ENCODE peak calls at places on chromosome 19, in four cellular contexts. One of them, this sample, is unnamed. For H3K9me3, the result is how much of the 10 kb centered on the place peaks cover.

GRCh38 chr19:10402441-10403038 is 802 bp downstream of the CDC37 start:
- DNase-seq in HCT116: no peak
- DNase-seq in GM12878: no peak
- DNase-seq in spleen: no peak
- DNase-seq in this sample: no peak

GRCh38 chr19:49741210-49741844 is 21.8 kb downstream of the TSKS start:
- DNase-seq in HCT116: no peak
- DNase-seq in GM12878: no peak
- DNase-seq in spleen: no peak
- DNase-seq in this sample: no peak

GRCh38 chr19:44712864-44713515 is 14.0 kb downstream of the CEACAM16 start:
- DNase-seq in HCT116: no peak
- DNase-seq in GM12878: no peak
- DNase-seq in spleen: no peak
- DNase-seq in this sample: no peak

GRCh38 chr19:51572415-51572814 is 1.3 kb downstream of the ZNF175 start:
- DNase-seq in HCT116: no peak
- DNase-seq in GM12878: no peak
- DNase-seq in spleen: no peak
- DNase-seq in this sample: no peak

GRCh38 chr19:3478409-3479176 is 1.7 kb downstream of the SMIM24 start:
- DNase-seq in HCT116: no peak
- DNase-seq in GM12878: no peak
- DNase-seq in spleen: no peak
- DNase-seq in this sample: no peak

GRCh38 chr19:41699231-41699967 is 9.0 kb upstream of the CEACAM5 start:
- DNase-seq in HCT116: no peak
- DNase-seq in GM12878: no peak
- DNase-seq in spleen: peak
- DNase-seq in this sample: no peak

GRCh38 chr19:9914001-9914314 is 22.4 kb downstream of the OLFM2 start:
- DNase-seq in HCT116: no peak
- DNase-seq in GM12878: no peak
- DNase-seq in spleen: peak
- DNase-seq in this sample: no peak

GRCh38 chr19:54518844-54519243 is 16.2 kb downstream of the LAIR2 start:
- DNase-seq in HCT116: no peak
- DNase-seq in GM12878: peak
- DNase-seq in spleen: no peak
- DNase-seq in this sample: peak

GRCh38 chr19:55080915-55081772 is 5.5 kb downstream of the EPS8L1 start:
- DNase-seq in HCT116: peak
- DNase-seq in GM12878: peak
- DNase-seq in spleen: peak
- DNase-seq in this sample: no peak

GRCh38 chr19:42234364-42234763 is 8.0 kb downstream of the GSK3A start:
- DNase-seq in HCT116: no peak
- DNase-seq in GM12878: no peak
- DNase-seq in spleen: no peak
- DNase-seq in this sample: no peak

GRCh38 chr19:10107254-10107653 is 1.1 kb downstream of the PPAN start:
- DNase-seq in HCT116: no peak
- DNase-seq in GM12878: no peak
- DNase-seq in spleen: no peak
- DNase-seq in this sample: no peak

GRCh38 chr19:19485161-19485997 is 30.0 kb downstream of the TSSK6 start:
- DNase-seq in HCT116: no peak
- DNase-seq in GM12878: no peak
- DNase-seq in spleen: peak
- DNase-seq in this sample: no peak

GRCh38 chr19:2887391-2887914 is 13.3 kb upstream of the ZNF57 start:
- DNase-seq in HCT116: peak
- DNase-seq in GM12878: no peak
- DNase-seq in spleen: no peak
- DNase-seq in this sample: peak

GRCh38 chr19:53422551-53422950 is 9.2 kb upstream of the ZNF761 start:
- DNase-seq in HCT116: no peak
- DNase-seq in GM12878: no peak
- DNase-seq in spleen: no peak
- DNase-seq in this sample: no peak

DNA sequence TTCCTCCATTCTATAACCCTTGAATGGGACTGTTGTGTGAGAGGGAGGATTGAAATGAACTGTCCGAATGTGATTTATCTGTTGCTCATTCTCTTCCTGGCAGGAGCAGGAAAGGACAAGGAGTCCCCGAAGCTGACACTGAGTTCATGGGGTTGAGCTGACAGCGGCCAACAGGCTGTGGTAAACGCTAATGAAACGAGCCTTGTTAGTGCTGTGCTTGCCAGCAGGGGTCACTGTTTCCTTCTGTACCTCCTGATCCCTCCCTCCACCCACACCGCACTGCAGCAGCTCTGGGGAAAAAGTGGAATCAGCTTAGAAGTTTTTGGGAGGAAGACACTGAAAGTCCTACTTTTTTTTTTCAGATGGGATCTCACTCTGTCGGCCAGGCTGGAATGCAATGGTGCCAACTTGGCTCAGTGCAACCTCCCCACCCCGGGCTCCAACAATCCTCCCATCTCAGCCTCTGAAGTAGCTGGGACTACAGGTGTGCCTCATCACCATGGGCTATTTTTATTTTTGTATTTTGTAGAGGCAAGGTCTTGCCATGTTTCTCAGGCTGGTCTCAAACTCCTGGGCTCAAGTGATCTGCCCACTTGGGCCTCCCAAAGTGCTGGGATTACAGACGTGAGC is 6.7 kb upstream of the ZNF761 start:
- DNase-seq in HCT116: no peak
- DNase-seq in GM12878: peak
- DNase-seq in spleen: peak
- DNase-seq in this sample: peak
- TF ChIP-seq POLR2AphosphoS5 in HCT116: no peak
- TF ChIP-seq POLR2AphosphoS5 in GM12878: no peak
- TF ChIP-seq POLR2AphosphoS5 in spleen: peak
- TF ChIP-seq POLR2AphosphoS5 in this sample: no peak

DNA sequence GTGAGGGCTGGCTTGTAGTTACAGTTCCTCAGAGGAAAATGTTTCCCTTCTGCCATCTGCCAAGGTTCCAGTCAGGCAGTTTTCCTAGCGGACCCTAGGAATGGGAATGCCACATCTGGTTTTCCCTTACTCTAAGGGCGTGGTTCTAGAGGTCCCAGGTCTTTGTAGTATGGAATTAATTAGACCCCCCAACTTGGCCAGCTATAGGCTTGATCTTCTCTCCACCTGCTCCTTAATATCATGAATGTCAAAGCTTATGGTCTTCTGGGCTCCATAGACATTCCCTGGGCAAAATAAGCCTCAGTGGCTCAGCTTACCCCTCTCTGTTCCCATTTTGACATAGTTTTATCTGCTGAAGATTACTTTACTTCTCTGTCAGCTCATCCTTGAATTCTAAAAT is 70.0 kb downstream of the ZNF568 start:
- DNase-seq in HCT116: no peak
- DNase-seq in GM12878: no peak
- DNase-seq in spleen: no peak
- DNase-seq in this sample: no peak
- H3K9me3 ChIP-seq in HCT116: under half
- H3K9me3 ChIP-seq in GM12878: under half
- H3K9me3 ChIP-seq in spleen: under half
- H3K9me3 ChIP-seq in this sample: under half

GRCh38 chr19:16889429-16889882 is 657 bp downstream of the F2RL3 start:
- DNase-seq in HCT116: no peak
- DNase-seq in GM12878: no peak
- DNase-seq in spleen: no peak
- DNase-seq in this sample: no peak
- H3K4me3 ChIP-seq in HCT116: no peak
- H3K4me3 ChIP-seq in GM12878: no peak
- H3K4me3 ChIP-seq in spleen: no peak
- H3K4me3 ChIP-seq in this sample: no peak

DNA sequence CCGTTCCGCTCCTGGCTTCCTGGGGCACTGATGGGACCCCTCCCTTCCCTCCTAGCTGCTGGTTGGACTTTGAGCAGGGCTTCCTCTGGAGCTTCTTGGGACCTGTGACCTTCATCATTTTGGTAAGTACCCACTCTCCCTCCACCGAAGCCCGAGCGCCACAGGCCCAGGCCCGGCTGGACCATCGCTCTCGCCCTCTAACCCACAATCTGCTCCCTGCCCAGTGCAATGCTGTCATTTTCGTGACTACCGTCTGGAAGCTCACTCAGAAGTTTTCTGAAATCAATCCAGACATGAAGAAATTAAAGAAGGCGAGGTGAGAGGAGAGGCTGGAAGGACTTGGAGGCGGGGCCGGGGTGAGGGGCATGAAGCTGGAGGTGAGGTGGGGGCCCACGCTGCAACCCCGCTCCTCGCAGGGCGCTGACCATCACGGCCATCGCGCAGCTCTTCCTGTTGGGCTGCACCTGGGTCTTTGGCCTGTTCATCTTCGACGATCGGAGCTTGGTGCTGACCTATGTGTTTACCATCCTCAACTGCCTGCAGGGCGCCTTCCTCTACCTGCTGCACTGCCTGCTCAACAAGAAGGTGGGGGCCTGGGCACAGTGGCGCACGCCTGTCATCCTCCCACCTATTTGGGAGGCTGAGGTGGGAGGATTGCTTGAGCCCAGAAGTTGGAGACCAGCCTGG is 12.4 kb downstream of the DDX39A start:
- DNase-seq in HCT116: no peak
- DNase-seq in GM12878: no peak
- DNase-seq in spleen: peak
- DNase-seq in this sample: no peak
- TF ChIP-seq POLR2AphosphoS5 in HCT116: no peak
- TF ChIP-seq POLR2AphosphoS5 in GM12878: no peak
- TF ChIP-seq POLR2AphosphoS5 in spleen: peak
- TF ChIP-seq POLR2AphosphoS5 in this sample: no peak

GRCh38 chr19:56398809-56399208 is 5.3 kb upstream of the ZNF583 start:
- DNase-seq in HCT116: no peak
- DNase-seq in GM12878: no peak
- DNase-seq in spleen: no peak
- DNase-seq in this sample: no peak
- H3K9me3 ChIP-seq in HCT116: under half
- H3K9me3 ChIP-seq in GM12878: under half
- H3K9me3 ChIP-seq in spleen: under half
- H3K9me3 ChIP-seq in this sample: half or more

GRCh38 chr19:33300016-33300981 is 2.0 kb downstream of the CEBPA start:
- DNase-seq in HCT116: no peak
- DNase-seq in GM12878: no peak
- DNase-seq in spleen: no peak
- DNase-seq in this sample: no peak
- H3K4me3 ChIP-seq in HCT116: no peak
- H3K4me3 ChIP-seq in GM12878: no peak
- H3K4me3 ChIP-seq in spleen: no peak
- H3K4me3 ChIP-seq in this sample: peak

GRCh38 chr19:4815426-4816387 is 15.8 kb downstream of the TICAM1 start:
- DNase-seq in HCT116: peak
- DNase-seq in GM12878: peak
- DNase-seq in spleen: peak
- DNase-seq in this sample: peak
- TF ChIP-seq POLR2AphosphoS5 in HCT116: peak
- TF ChIP-seq POLR2AphosphoS5 in GM12878: peak
- TF ChIP-seq POLR2AphosphoS5 in spleen: peak
- TF ChIP-seq POLR2AphosphoS5 in this sample: no peak

GRCh38 chr19:40603071-40603718 is 2.0 kb downstream of the LTBP4 start:
- DNase-seq in HCT116: no peak
- DNase-seq in GM12878: no peak
- DNase-seq in spleen: no peak
- DNase-seq in this sample: no peak
- H3K9me3 ChIP-seq in HCT116: under half
- H3K9me3 ChIP-seq in GM12878: under half
- H3K9me3 ChIP-seq in spleen: under half
- H3K9me3 ChIP-seq in this sample: under half

GRCh38 chr19:30224689-30225606 is 147.2 kb upstream of the ZNF536 start:
- DNase-seq in HCT116: no peak
- DNase-seq in GM12878: no peak
- DNase-seq in spleen: no peak
- DNase-seq in this sample: no peak
- H3K4me3 ChIP-seq in HCT116: no peak
- H3K4me3 ChIP-seq in GM12878: no peak
- H3K4me3 ChIP-seq in spleen: peak
- H3K4me3 ChIP-seq in this sample: peak

This sample was measured in Panc1.